ENCODE peak calls at places on chromosomes 6 and 20, in ten cellular contexts. K, F, J, G, X, U, D, S, R and C are unnamed samples.

GRCh38 chr6:127118505-127119360 is at the start of gene RSPO3:
- DNase-seq in K (no peak), F (peak; percentile 46), J (peak; percentile 21), G (no peak), X (peak; percentile 50), U (no peak), D (no peak), S (no peak), R (peak; percentile 38), C (no peak)

GRCh38 chr6:31952140-31952805 is 6.4 kb downstream of the CFB start:
- DNase-seq in K (peak; percentile 28), F (peak; percentile 67), J (peak; percentile 67), G (no peak), X (no peak), U (peak; percentile 40), D (peak; percentile 51), S (no peak), R (peak; percentile 55), C (peak; percentile 13)

GRCh38 chr6:1609662-1610496 is at the start of gene FOXC1:
- DNase-seq in K (no peak), F (peak; percentile 97), J (peak; percentile 61), G (no peak), X (peak; percentile 85), U (peak; percentile 47), D (peak; percentile 54), S (no peak), R (peak; percentile 90), C (peak; percentile 83)

GRCh38 chr6:16846399-16846778 is 85.1 kb upstream of the ATXN1 start:
- DNase-seq in K (no peak), F (no peak), J (no peak), G (no peak), X (no peak), U (no peak), D (no peak), S (no peak), R (no peak), C (no peak)

GRCh38 chr6:51025082-51025777 is 206.6 kb downstream of the TFAP2B start:
- DNase-seq in K (no peak), F (peak; percentile 93), J (no peak), G (no peak), X (no peak), U (no peak), D (no peak), S (no peak), R (peak; percentile 45), C (no peak)

GRCh38 chr6:52649521-52649920 is 21.4 kb upstream of the TMEM14A start:
- DNase-seq in K (no peak), F (no peak), J (no peak), G (no peak), X (no peak), U (peak; percentile 89), D (no peak), S (no peak), R (peak; percentile 21), C (no peak)

GRCh38 chr6:22717906-22718305 is 148.5 kb downstream of the HDGFL1 start:
- DNase-seq in K (no peak), F (peak; percentile 35), J (no peak), G (no peak), X (peak; percentile 67), U (no peak), D (no peak), S (no peak), R (no peak), C (no peak)

GRCh38 chr6:15398657-15399287 is 152.9 kb downstream of the JARID2 start:
- DNase-seq in K (no peak), F (no peak), J (no peak), G (no peak), X (no peak), U (no peak), D (no peak), S (no peak), R (no peak), C (no peak)

GRCh38 chr6:96931198-96931597 is 6.7 kb downstream of the KLHL32 start:
- DNase-seq in K (no peak), F (no peak), J (no peak), G (no peak), X (no peak), U (no peak), D (no peak), S (no peak), R (no peak), C (no peak)

GRCh38 chr6:168837231-168837903 is 396.4 kb downstream of the SMOC2 start:
- DNase-seq in K (no peak), F (no peak), J (no peak), G (no peak), X (no peak), U (no peak), D (no peak), S (no peak), R (no peak), C (no peak)

GRCh38 chr20:62804632-62805364 is at the start of gene OGFR:
- DNase-seq in K (peak; percentile 65), F (peak; percentile 62), J (peak; percentile 81), G (peak; percentile 87), X (peak; percentile 87), U (no peak), D (peak; percentile 83), S (no peak), R (peak; percentile 41), C (no peak)

GRCh38 chr6:167077241-167077932 is 45.5 kb upstream of the CCR6 start:
- DNase-seq in K (no peak), F (no peak), J (no peak), G (no peak), X (no peak), U (no peak), D (no peak), S (no peak), R (no peak), C (no peak)

GRCh38 chr6:124964084-124964763 is 2.0 kb downstream of the RNF217 start:
- DNase-seq in K (no peak), F (peak; percentile 21), J (no peak), G (no peak), X (no peak), U (no peak), D (no peak), S (no peak), R (peak; percentile 65), C (no peak)

GRCh38 chr6:139153876-139154275 is 19.0 kb downstream of the HECA start:
- DNase-seq in K (no peak), F (no peak), J (no peak), G (no peak), X (no peak), U (no peak), D (no peak), S (no peak), R (peak; percentile 57), C (no peak)

GRCh38 chr6:109102762-109103161 is 7.5 kb downstream of the CEP57L1 start:
- DNase-seq in K (no peak), F (no peak), J (no peak), G (no peak), X (no peak), U (no peak), D (no peak), S (no peak), R (no peak), C (no peak)

GRCh38 chr6:40588070-40588384 is 863 bp upstream of the LRFN2 start:
- DNase-seq in K (no peak), F (no peak), J (no peak), G (no peak), X (no peak), U (no peak), D (no peak), S (no peak), R (no peak), C (no peak)

GRCh38 chr6:160858886-160859285 is 132.7 kb upstream of the MAP3K4 start:
- DNase-seq in K (no peak), F (no peak), J (no peak), G (no peak), X (no peak), U (no peak), D (no peak), S (no peak), R (no peak), C (no peak)

GRCh38 chr20:51362254-51362653 is 180.3 kb downstream of the NFATC2 start:
- DNase-seq in K (no peak), F (no peak), J (no peak), G (no peak), X (no peak), U (no peak), D (no peak), S (no peak), R (no peak), C (no peak)